ENCODE peak calls at places on chromosomes 3 and 15, in eight cellular contexts. One of them, this sample, is unnamed.

GRCh38 chr3:164479978-164480377 is 598.3 kb downstream of the SI start:
- DNase-seq in endothelial cell: no peak
- DNase-seq in A549: no peak
- DNase-seq in tibial artery: no peak
- DNase-seq in Caco-2: no peak
- DNase-seq in GM12878: no peak
- DNase-seq in CD8-positive, alpha-beta T cell: no peak
- DNase-seq in AG09309: no peak
- DNase-seq in this sample: no peak

GRCh38 chr3:13276438-13277129 is 143.5 kb downstream of the NUP210 start:
- DNase-seq in endothelial cell: no peak
- DNase-seq in AG09309: no peak
- DNase-seq in A549: no peak
- DNase-seq in tibial artery: peak
- DNase-seq in Caco-2: no peak
- DNase-seq in GM12878: no peak
- DNase-seq in CD8-positive, alpha-beta T cell: no peak
- DNase-seq in this sample: no peak

GRCh38 chr15:99944131-99944530 is 210.9 kb upstream of the LYSMD4 start:
- DNase-seq in GM12878: no peak
- DNase-seq in CD8-positive, alpha-beta T cell: no peak
- DNase-seq in endothelial cell: no peak
- DNase-seq in AG09309: no peak
- DNase-seq in tibial artery: no peak
- DNase-seq in A549: no peak
- DNase-seq in Caco-2: no peak
- DNase-seq in this sample: no peak

GRCh38 chr3:50238549-50239026 is 2.6 kb downstream of the GNAI2 start:
- DNase-seq in tibial artery: peak
- DNase-seq in endothelial cell: no peak
- DNase-seq in A549: no peak
- DNase-seq in AG09309: no peak
- DNase-seq in CD8-positive, alpha-beta T cell: no peak
- DNase-seq in GM12878: no peak
- DNase-seq in Caco-2: no peak
- DNase-seq in this sample: no peak

GRCh38 chr15:39593071-39594055 is 12.5 kb downstream of the THBS1 start:
- DNase-seq in endothelial cell: no peak
- DNase-seq in AG09309: peak
- DNase-seq in CD8-positive, alpha-beta T cell: no peak
- DNase-seq in GM12878: no peak
- DNase-seq in Caco-2: no peak
- DNase-seq in tibial artery: no peak
- DNase-seq in A549: no peak
- DNase-seq in this sample: no peak

GRCh38 chr3:57737840-57738239 is 18.3 kb upstream of the SLMAP start:
- DNase-seq in AG09309: no peak
- DNase-seq in endothelial cell: no peak
- DNase-seq in GM12878: no peak
- DNase-seq in A549: no peak
- DNase-seq in Caco-2: no peak
- DNase-seq in tibial artery: no peak
- DNase-seq in CD8-positive, alpha-beta T cell: no peak
- DNase-seq in this sample: no peak

GRCh38 chr3:144622845-144623244 is 651.2 kb downstream of the DIPK2A start:
- DNase-seq in CD8-positive, alpha-beta T cell: no peak
- DNase-seq in endothelial cell: no peak
- DNase-seq in tibial artery: no peak
- DNase-seq in GM12878: no peak
- DNase-seq in A549: no peak
- DNase-seq in AG09309: no peak
- DNase-seq in Caco-2: no peak
- DNase-seq in this sample: no peak

GRCh38 chr3:108667312-108667711 is 77.8 kb downstream of the DZIP3 start:
- DNase-seq in CD8-positive, alpha-beta T cell: no peak
- DNase-seq in GM12878: no peak
- DNase-seq in endothelial cell: no peak
- DNase-seq in A549: no peak
- DNase-seq in AG09309: no peak
- DNase-seq in Caco-2: no peak
- DNase-seq in tibial artery: no peak
- DNase-seq in this sample: no peak

GRCh38 chr3:152499796-152500385 is 231.2 kb downstream of the MBNL1 start:
- DNase-seq in endothelial cell: no peak
- DNase-seq in tibial artery: no peak
- DNase-seq in AG09309: no peak
- DNase-seq in CD8-positive, alpha-beta T cell: no peak
- DNase-seq in GM12878: no peak
- DNase-seq in A549: no peak
- DNase-seq in Caco-2: no peak
- DNase-seq in this sample: no peak

GRCh38 chr3:21517184-21517583 is 233.8 kb downstream of the ZNF385D start:
- DNase-seq in tibial artery: no peak
- DNase-seq in CD8-positive, alpha-beta T cell: no peak
- DNase-seq in Caco-2: no peak
- DNase-seq in GM12878: no peak
- DNase-seq in endothelial cell: no peak
- DNase-seq in AG09309: no peak
- DNase-seq in A549: no peak
- DNase-seq in this sample: no peak

GRCh38 chr3:32448686-32449474 is 53.8 kb downstream of the CMTM6 start:
- DNase-seq in CD8-positive, alpha-beta T cell: no peak
- DNase-seq in tibial artery: no peak
- DNase-seq in endothelial cell: no peak
- DNase-seq in AG09309: no peak
- DNase-seq in A549: no peak
- DNase-seq in GM12878: no peak
- DNase-seq in Caco-2: no peak
- DNase-seq in this sample: no peak

GRCh38 chr3:132596816-132597433 is at the start of gene ACKR4:
- DNase-seq in CD8-positive, alpha-beta T cell: no peak
- DNase-seq in Caco-2: no peak
- DNase-seq in A549: no peak
- DNase-seq in tibial artery: no peak
- DNase-seq in GM12878: no peak
- DNase-seq in AG09309: no peak
- DNase-seq in endothelial cell: no peak
- DNase-seq in this sample: no peak

GRCh38 chr15:64842986-64843561 is 1.4 kb downstream of the PLEKHO2 start:
- DNase-seq in Caco-2: no peak
- DNase-seq in A549: no peak
- DNase-seq in CD8-positive, alpha-beta T cell: no peak
- DNase-seq in endothelial cell: peak
- DNase-seq in tibial artery: peak
- DNase-seq in GM12878: no peak
- DNase-seq in AG09309: no peak
- DNase-seq in this sample: no peak

GRCh38 chr15:97966924-97967620 is 6.6 kb downstream of the ARRDC4 start:
- DNase-seq in CD8-positive, alpha-beta T cell: no peak
- DNase-seq in GM12878: no peak
- DNase-seq in endothelial cell: no peak
- DNase-seq in AG09309: peak
- DNase-seq in tibial artery: no peak
- DNase-seq in Caco-2: no peak
- DNase-seq in A549: no peak
- DNase-seq in this sample: no peak

GRCh38 chr15:45653702-45654424 is 19.0 kb downstream of the SQOR start:
- DNase-seq in GM12878: no peak
- DNase-seq in endothelial cell: no peak
- DNase-seq in tibial artery: no peak
- DNase-seq in CD8-positive, alpha-beta T cell: no peak
- DNase-seq in AG09309: no peak
- DNase-seq in A549: no peak
- DNase-seq in Caco-2: no peak
- DNase-seq in this sample: no peak

GRCh38 chr3:55521086-55522060 is 34.3 kb upstream of the WNT5A start:
- DNase-seq in CD8-positive, alpha-beta T cell: no peak
- DNase-seq in endothelial cell: no peak
- DNase-seq in A549: no peak
- DNase-seq in GM12878: no peak
- DNase-seq in Caco-2: no peak
- DNase-seq in tibial artery: no peak
- DNase-seq in AG09309: peak
- DNase-seq in this sample: no peak

GRCh38 chr15:66196565-66196964 is 57.0 kb downstream of the MEGF11 start:
- DNase-seq in A549: no peak
- DNase-seq in endothelial cell: no peak
- DNase-seq in GM12878: no peak
- DNase-seq in CD8-positive, alpha-beta T cell: no peak
- DNase-seq in Caco-2: no peak
- DNase-seq in AG09309: no peak
- DNase-seq in tibial artery: no peak
- DNase-seq in this sample: no peak

GRCh38 chr15:89472785-89473256 is 23.6 kb downstream of the RHCG start:
- DNase-seq in AG09309: no peak
- DNase-seq in GM12878: no peak
- DNase-seq in A549: peak
- DNase-seq in tibial artery: peak
- DNase-seq in endothelial cell: peak
- DNase-seq in Caco-2: peak
- DNase-seq in CD8-positive, alpha-beta T cell: no peak
- DNase-seq in this sample: peak

GRCh38 chr15:98286831-98287230 is 326.3 kb downstream of the ARRDC4 start:
- DNase-seq in GM12878: no peak
- DNase-seq in A549: no peak
- DNase-seq in AG09309: no peak
- DNase-seq in endothelial cell: no peak
- DNase-seq in Caco-2: no peak
- DNase-seq in tibial artery: no peak
- DNase-seq in CD8-positive, alpha-beta T cell: no peak
- DNase-seq in this sample: no peak

GRCh38 chr15:31887246-31887645 is 143.1 kb upstream of the CHRNA7 start:
- DNase-seq in GM12878: no peak
- DNase-seq in endothelial cell: peak
- DNase-seq in AG09309: no peak
- DNase-seq in A549: no peak
- DNase-seq in Caco-2: peak
- DNase-seq in tibial artery: no peak
- DNase-seq in CD8-positive, alpha-beta T cell: no peak
- DNase-seq in this sample: peak

GRCh38 chr15:101439920-101440319 is 49.6 kb downstream of the PCSK6 start:
- DNase-seq in GM12878: no peak
- DNase-seq in Caco-2: no peak
- DNase-seq in AG09309: peak
- DNase-seq in tibial artery: no peak
- DNase-seq in A549: no peak
- DNase-seq in CD8-positive, alpha-beta T cell: no peak
- DNase-seq in endothelial cell: no peak
- DNase-seq in this sample: no peak

DNA sequence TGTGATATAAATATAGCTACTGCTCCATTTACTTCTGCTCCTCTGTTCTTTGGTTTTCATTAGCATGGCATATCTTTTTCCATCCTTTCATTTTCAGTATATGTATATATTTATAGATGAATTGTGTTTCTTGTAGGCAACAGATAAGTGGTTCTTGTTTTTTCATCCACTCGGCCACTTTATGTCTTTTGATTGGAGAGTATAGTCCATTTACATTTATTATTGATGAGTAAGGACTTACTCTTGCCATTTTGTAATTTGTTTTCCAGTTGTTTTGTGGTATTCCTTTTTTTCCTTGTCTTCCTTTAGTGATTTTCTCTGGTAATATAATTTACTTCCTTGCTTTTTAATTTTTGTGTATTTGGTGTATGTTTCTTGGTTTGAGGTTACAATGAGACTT is 26.8 kb upstream of the COPB2 start:
- DNase-seq in Caco-2: no peak
- DNase-seq in endothelial cell: no peak
- DNase-seq in A549: no peak
- DNase-seq in GM12878: no peak
- DNase-seq in AG09309: no peak
- DNase-seq in tibial artery: no peak
- DNase-seq in CD8-positive, alpha-beta T cell: no peak
- DNase-seq in this sample: no peak
- TF ChIP-seq CTCF in Caco-2: no peak
- TF ChIP-seq CTCF in endothelial cell: no peak
- TF ChIP-seq CTCF in A549: no peak
- TF ChIP-seq CTCF in GM12878: no peak
- TF ChIP-seq CTCF in AG09309: no peak
- TF ChIP-seq CTCF in tibial artery: no peak
- TF ChIP-seq CTCF in CD8-positive, alpha-beta T cell: no peak
- TF ChIP-seq CTCF in this sample: no peak

GRCh38 chr3:194685723-194686413 is at the start of gene FAM43A:
- DNase-seq in Caco-2: peak
- DNase-seq in GM12878: no peak
- DNase-seq in A549: peak
- DNase-seq in tibial artery: peak
- DNase-seq in CD8-positive, alpha-beta T cell: peak
- DNase-seq in endothelial cell: peak
- DNase-seq in AG09309: peak
- DNase-seq in this sample: peak
- TF ChIP-seq CTCF in Caco-2: peak
- TF ChIP-seq CTCF in GM12878: peak
- TF ChIP-seq CTCF in A549: no peak
- TF ChIP-seq CTCF in tibial artery: no peak
- TF ChIP-seq CTCF in CD8-positive, alpha-beta T cell: no peak
- TF ChIP-seq CTCF in endothelial cell: no peak
- TF ChIP-seq CTCF in AG09309: peak
- TF ChIP-seq CTCF in this sample: peak

DNA sequence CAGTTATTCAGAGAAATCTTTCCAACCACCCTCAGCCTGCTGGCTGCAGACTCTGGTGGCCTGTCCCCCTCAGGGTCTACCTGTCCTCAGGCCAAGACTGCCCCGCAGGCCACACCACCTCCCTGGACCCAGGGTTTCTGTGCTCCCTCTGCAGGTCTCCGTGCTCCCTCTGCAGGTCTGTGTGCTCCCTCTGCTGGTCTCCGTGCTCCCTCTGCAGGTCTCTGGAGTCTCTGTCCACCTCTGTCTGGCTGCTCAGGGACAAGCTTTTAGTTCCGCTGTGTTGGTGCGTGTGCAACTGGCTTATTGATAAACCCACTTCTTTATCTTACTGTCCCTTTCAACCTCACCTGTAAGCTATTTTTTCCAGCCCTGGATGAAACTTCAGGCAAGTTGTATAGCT is 30.1 kb downstream of the BDH1 start:
- DNase-seq in A549: no peak
- DNase-seq in AG09309: no peak
- DNase-seq in tibial artery: no peak
- DNase-seq in CD8-positive, alpha-beta T cell: no peak
- DNase-seq in Caco-2: no peak
- DNase-seq in GM12878: no peak
- DNase-seq in endothelial cell: no peak
- DNase-seq in this sample: no peak
- TF ChIP-seq CTCF in A549: peak
- TF ChIP-seq CTCF in AG09309: peak
- TF ChIP-seq CTCF in tibial artery: no peak
- TF ChIP-seq CTCF in CD8-positive, alpha-beta T cell: no peak
- TF ChIP-seq CTCF in Caco-2: no peak
- TF ChIP-seq CTCF in GM12878: no peak
- TF ChIP-seq CTCF in endothelial cell: no peak
- TF ChIP-seq CTCF in this sample: peak

DNA sequence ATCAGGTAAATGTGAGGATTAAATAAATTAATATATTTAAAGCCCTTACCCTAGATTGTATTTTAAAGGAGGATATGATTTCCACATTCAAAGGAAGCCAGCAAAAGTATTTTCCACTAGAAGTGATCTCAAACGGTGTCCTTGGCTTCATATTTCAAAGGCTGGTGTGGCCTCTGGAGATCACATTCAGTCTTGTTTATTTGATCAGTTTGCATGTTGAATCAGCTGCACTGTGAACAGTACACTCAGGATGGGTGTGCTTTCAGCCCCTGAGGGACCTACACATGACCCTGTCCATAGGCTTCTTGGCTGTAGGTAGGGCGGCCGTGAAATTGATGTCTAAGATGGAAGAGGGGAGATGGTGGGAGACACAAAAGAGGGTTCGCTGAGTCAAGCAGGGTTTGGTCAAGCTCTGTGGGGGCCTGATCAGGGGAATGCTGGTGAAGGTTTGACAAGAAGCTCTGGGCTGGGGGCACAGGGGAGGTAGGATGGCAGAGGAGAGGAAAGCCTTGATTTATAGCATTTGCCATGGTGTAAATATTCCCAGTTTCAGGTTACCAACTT is 21.9 kb downstream of the CYP8B1 start:
- DNase-seq in CD8-positive, alpha-beta T cell: no peak
- DNase-seq in AG09309: no peak
- DNase-seq in A549: no peak
- DNase-seq in tibial artery: no peak
- DNase-seq in GM12878: no peak
- DNase-seq in Caco-2: no peak
- DNase-seq in endothelial cell: no peak
- DNase-seq in this sample: no peak
- TF ChIP-seq CTCF in CD8-positive, alpha-beta T cell: no peak
- TF ChIP-seq CTCF in AG09309: no peak
- TF ChIP-seq CTCF in A549: no peak
- TF ChIP-seq CTCF in tibial artery: no peak
- TF ChIP-seq CTCF in GM12878: no peak
- TF ChIP-seq CTCF in Caco-2: no peak
- TF ChIP-seq CTCF in endothelial cell: no peak
- TF ChIP-seq CTCF in this sample: no peak

This sample was measured in neural crest cell.